ENCODE peak calls at places on chromosome 20, in six cellular contexts. J is cardiac fibroblast, N is HT1080, A is substantia nigra, I is GM13977, U is tibial nerve. Q is an unnamed sample.

GRCh38 chr20:13991311-13991710 is 897 bp upstream of the SEL1L2 start:
- DNase-seq in J (no peak), N (no peak), A (no peak), I (no peak), U (no peak), Q (no peak)

GRCh38 chr20:9408422-9409300 is 105.7 kb upstream of the LAMP5 start:
- DNase-seq in J (peak), N (peak), A (no peak), I (no peak), U (no peak), Q (peak)

GRCh38 chr20:3753098-3753497 is 14.5 kb downstream of the ADISSP start:
- DNase-seq in J (peak), N (peak), A (no peak), I (peak), U (peak), Q (peak)

GRCh38 chr20:21280496-21281016 is 22.6 kb upstream of the XRN2 start:
- DNase-seq in J (no peak), N (no peak), A (no peak), I (no peak), U (no peak), Q (no peak)

GRCh38 chr20:53146201-53146891 is 174.2 kb downstream of the TSHZ2 start:
- DNase-seq in J (no peak), N (no peak), A (no peak), I (no peak), U (no peak), Q (no peak)

GRCh38 chr20:6051505-6051904 is 2.4 kb downstream of the LRRN4 start:
- DNase-seq in J (peak), N (no peak), A (no peak), I (no peak), U (no peak), Q (peak)

GRCh38 chr20:46232575-46232974 is 75.7 kb downstream of the CDH22 start:
- DNase-seq in J (no peak), N (no peak), A (no peak), I (no peak), U (no peak), Q (no peak)

GRCh38 chr20:31718952-31719643 is 3.6 kb downstream of the BCL2L1 start:
- DNase-seq in J (no peak), N (no peak), A (no peak), I (no peak), U (no peak), Q (no peak)

GRCh38 chr20:39004508-39004907 is 42.4 kb downstream of the DHX35 start:
- DNase-seq in J (no peak), N (no peak), A (no peak), I (no peak), U (no peak), Q (no peak)

GRCh38 chr20:41443667-41444066 is 77.0 kb upstream of the EMILIN3 start:
- DNase-seq in J (no peak), N (no peak), A (no peak), I (peak), U (no peak), Q (no peak)